ENCODE peak calls at places on chromosomes 3 and 15, in eight cellular contexts. O, R, B, L, T, V, E and Q are unnamed samples.

GRCh38 chr3:182713743-182714517 is 79.4 kb upstream of the ATP11B start:
- DNase-seq in O (no peak), R (no peak), B (peak; percentile 60), L (no peak), T (peak; percentile 75), V (peak; percentile 68), E (no peak), Q (no peak)

GRCh38 chr15:47434641-47435040 is 282.7 kb upstream of the SEMA6D start:
- DNase-seq in O (no peak), R (no peak), B (no peak), L (no peak), T (no peak), V (no peak), E (no peak), Q (no peak)

GRCh38 chr3:14804835-14805780 is 13.7 kb upstream of the FGD5 start:
- DNase-seq in O (no peak), R (no peak), B (no peak), L (no peak), T (peak; percentile 41), V (no peak), E (no peak), Q (no peak)

GRCh38 chr3:33645060-33645841 is 72.8 kb downstream of the CLASP2 start:
- DNase-seq in O (no peak), R (no peak), B (no peak), L (no peak), T (peak; percentile 41), V (no peak), E (no peak), Q (no peak)

GRCh38 chr3:168417016-168417415 is 321.3 kb upstream of the GOLIM4 start:
- DNase-seq in O (no peak), R (no peak), B (no peak), L (no peak), T (no peak), V (no peak), E (no peak), Q (no peak)

GRCh38 chr3:140023616-140024530 is 88.9 kb downstream of the CLSTN2 start:
- DNase-seq in O (no peak), R (no peak), B (no peak), L (peak; percentile 81), T (no peak), V (no peak), E (peak; percentile 63), Q (no peak)

GRCh38 chr3:146218880-146219866 is 31.7 kb downstream of the PLSCR4 start:
- DNase-seq in O (no peak), R (no peak), B (no peak), L (no peak), T (peak; percentile 71), V (no peak), E (peak; percentile 32), Q (no peak)

GRCh38 chr3:34876997-34877396 is 762.3 kb upstream of the ARPP21 start:
- DNase-seq in O (no peak), R (no peak), B (no peak), L (no peak), T (no peak), V (no peak), E (no peak), Q (no peak)

GRCh38 chr3:185552358-185552877 is at the start of gene LIPH:
- DNase-seq in O (no peak), R (no peak), B (peak; percentile 76), L (no peak), T (no peak), V (peak; percentile 3), E (peak; percentile 74), Q (no peak)

GRCh38 chr3:161939919-161940693 is 443.5 kb downstream of the OTOL1 start:
- DNase-seq in O (no peak), R (no peak), B (no peak), L (no peak), T (no peak), V (peak; percentile 49), E (no peak), Q (no peak)

GRCh38 chr3:151330899-151331298 is 1.6 kb upstream of the P2RY13 start:
- DNase-seq in O (no peak), R (no peak), B (no peak), L (no peak), T (no peak), V (peak; percentile 42), E (no peak), Q (no peak)

GRCh38 chr3:194995922-194996321 is 275.0 kb downstream of the XXYLT1 start:
- DNase-seq in O (peak; percentile 82), R (no peak), B (no peak), L (no peak), T (no peak), V (no peak), E (no peak), Q (no peak)

GRCh38 chr15:52191207-52191606 is at the start of gene GNB5:
- DNase-seq in O (no peak), R (no peak), B (no peak), L (peak; percentile 60), T (no peak), V (no peak), E (no peak), Q (no peak)

GRCh38 chr3:17151598-17152373 is 267.0 kb downstream of the PLCL2 start:
- DNase-seq in O (no peak), R (no peak), B (no peak), L (no peak), T (no peak), V (no peak), E (peak; percentile 36), Q (no peak)

GRCh38 chr3:128456776-128457715 is 9.6 kb downstream of the DNAJB8 start:
- DNase-seq in O (no peak), R (no peak), B (no peak), L (no peak), T (no peak), V (no peak), E (no peak), Q (no peak)

GRCh38 chr15:38224486-38224885 is 28.1 kb upstream of the SPRED1 start:
- DNase-seq in O (no peak), R (no peak), B (no peak), L (no peak), T (no peak), V (no peak), E (no peak), Q (no peak)

GRCh38 chr15:39581501-39582285 is 814 bp downstream of the THBS1 start:
- DNase-seq in O (no peak), R (no peak), B (no peak), L (peak; percentile 92), T (peak; percentile 46), V (peak; percentile 46), E (peak; percentile 65), Q (peak; percentile 71)

GRCh38 chr3:194277547-194278091 is 73.5 kb downstream of the CPN2 start:
- DNase-seq in O (peak; percentile 93), R (no peak), B (no peak), L (no peak), T (peak; percentile 62), V (no peak), E (no peak), Q (peak; percentile 58)

GRCh38 chr3:141366285-141367037 is 1.8 kb upstream of the ZBTB38 start:
- DNase-seq in O (peak; percentile 79), R (no peak), B (peak; percentile 33), L (peak; percentile 83), T (peak; percentile 80), V (no peak), E (peak; percentile 75), Q (peak; percentile 87)

DNA sequence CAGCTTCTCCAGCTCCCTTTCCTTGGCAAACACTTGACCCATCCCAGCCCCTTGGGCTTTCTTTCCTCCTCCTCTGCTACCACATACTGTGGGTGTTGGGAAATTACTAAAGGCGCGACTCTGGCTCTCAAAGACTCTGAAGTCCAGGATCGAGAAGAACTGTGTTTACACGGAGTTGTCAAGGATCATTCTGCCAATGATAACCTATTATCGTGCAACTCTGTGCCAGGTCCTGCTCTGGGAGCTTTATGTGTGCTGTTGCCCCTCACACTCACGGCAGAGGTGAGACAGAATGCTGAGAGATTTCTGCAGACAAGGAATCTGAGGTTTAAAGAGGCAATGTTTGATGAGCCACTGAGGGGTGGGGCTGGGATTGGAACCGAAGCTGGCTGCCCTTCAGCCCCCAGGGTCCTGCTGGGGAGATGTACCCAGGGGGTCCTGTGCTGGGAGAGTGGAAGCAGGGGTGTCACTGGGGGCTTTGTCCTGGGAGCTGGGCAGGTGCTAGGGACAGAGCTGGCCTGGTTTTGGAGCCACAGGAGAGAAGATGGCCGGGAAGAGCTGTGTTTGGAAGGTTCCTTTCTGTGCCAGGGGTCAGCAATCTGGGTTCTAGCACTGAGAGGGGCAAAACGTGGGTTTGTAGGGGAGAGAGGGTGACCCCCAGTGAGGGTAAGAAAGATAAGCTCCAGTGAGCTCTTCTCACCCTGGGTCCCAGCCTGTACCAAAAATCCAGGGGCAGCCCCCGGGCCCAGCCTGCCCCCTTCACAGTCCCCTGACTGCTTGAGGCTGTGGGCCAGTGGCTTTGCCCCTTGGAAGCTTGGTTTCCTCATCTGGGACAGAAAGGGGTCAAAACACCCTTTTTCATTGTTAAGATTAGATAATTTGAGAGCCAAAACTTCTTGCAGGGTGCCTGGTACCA is 69.4 kb downstream of the SMAD3 start:
- DNase-seq in O (no peak), R (no peak), B (no peak), L (no peak), T (no peak), V (no peak), E (no peak), Q (no peak)
- TF ChIP-seq POLR2AphosphoS5 in O (no peak), R (no peak), B (no peak), L (no peak), T (peak; percentile 4), V (no peak), E (no peak), Q (no peak)

DNA sequence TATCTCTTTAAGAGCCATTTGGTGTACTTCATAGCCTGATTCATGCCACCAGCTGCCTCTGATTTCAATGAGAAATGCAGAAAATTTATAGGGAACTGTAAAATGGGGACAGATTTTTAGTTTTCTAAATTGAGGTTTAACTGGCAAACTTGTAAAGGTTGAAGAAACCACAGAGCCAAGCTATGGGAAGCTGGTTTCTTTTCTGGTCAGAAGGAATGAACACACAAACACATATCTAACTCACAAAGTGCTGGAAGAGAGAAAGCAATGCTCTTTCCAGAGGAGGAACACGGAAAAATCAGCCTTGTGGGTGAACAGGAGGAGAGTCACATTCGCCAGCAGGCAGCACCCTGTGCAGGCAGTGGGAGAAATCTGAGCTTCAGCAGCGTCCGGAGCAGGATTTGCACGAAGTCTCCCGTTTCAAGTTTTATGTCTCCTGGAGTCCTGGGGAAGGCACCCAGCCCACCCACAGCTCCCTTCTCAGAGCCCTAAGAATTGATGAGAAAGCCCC is 481 bp downstream of the MASP1 start:
- DNase-seq in O (no peak), R (no peak), B (no peak), L (peak; percentile 89), T (no peak), V (no peak), E (no peak), Q (no peak)
- TF ChIP-seq CTCF in O (no peak), R (no peak), B (no peak), L (no peak), T (no peak), V (no peak), E (no peak), Q (no peak)

DNA sequence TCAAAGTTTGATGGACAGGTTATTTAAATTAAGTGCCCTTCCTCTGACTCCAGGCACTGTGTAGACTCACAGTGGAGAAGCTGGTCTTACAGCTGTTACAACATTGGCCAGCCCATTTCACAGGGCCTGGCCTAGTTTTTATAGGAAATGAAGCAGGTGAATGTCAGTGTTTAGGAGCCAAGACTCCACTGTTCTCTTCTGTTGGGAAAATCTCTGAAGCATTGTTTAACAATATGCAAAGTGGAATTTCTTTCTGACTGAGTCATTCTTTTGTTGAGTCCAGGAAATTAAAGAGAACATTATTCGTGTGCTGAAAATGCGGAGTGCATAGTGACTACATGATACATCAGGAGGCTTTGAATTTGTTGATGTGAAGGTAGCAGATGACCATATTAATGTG is 64.7 kb downstream of the ARRDC4 start:
- DNase-seq in O (no peak), R (no peak), B (no peak), L (peak; percentile 42), T (peak; percentile 93), V (no peak), E (no peak), Q (no peak)
- TF ChIP-seq POLR2AphosphoS5 in O (no peak), R (no peak), B (no peak), L (peak; percentile 73), T (no peak), V (no peak), E (no peak), Q (no peak)

GRCh38 chr15:74140445-74140761 is 10.0 kb downstream of the ISLR2 start:
- DNase-seq in O (no peak), R (no peak), B (no peak), L (no peak), T (no peak), V (no peak), E (no peak), Q (no peak)
- TF ChIP-seq CTCF in O (no peak), R (no peak), B (no peak), L (no peak), T (no peak), V (no peak), E (no peak), Q (no peak)